ENCODE peak calls at places on chromosomes 2 and 18, in six cellular contexts. I is Peyer's patch, W is lower lobe of right lung, O is upper lobe of right lung, D is trophoblast cell, Q is body of pancreas. M is an unnamed sample. For H3K36me3 and H3K4me1, the result is how much of the 10 kb centered on the place peaks cover.

GRCh38 chr2:98647636-98648035 is 39.2 kb downstream of the UNC50 start:
- DNase-seq in I (no peak), W (no peak), O (no peak), D (peak), Q (no peak), M (no peak)

GRCh38 chr2:137770161-137770560 is 194.1 kb upstream of the HNMT start:
- DNase-seq in I (no peak), W (no peak), O (no peak), D (no peak), Q (no peak), M (no peak)

GRCh38 chr2:27379840-27380625 is 501 bp downstream of the ZNF513 start:
- DNase-seq in I (peak), W (peak), O (peak), D (peak), Q (peak), M (peak)

GRCh38 chr2:105741617-105742016 is 3.1 kb upstream of the NCK2 start:
- DNase-seq in I (no peak), W (no peak), O (no peak), D (no peak), Q (no peak), M (no peak)

GRCh38 chr2:72979896-72980295 is 62.6 kb downstream of the EMX1 start:
- DNase-seq in I (no peak), W (peak), O (no peak), D (no peak), Q (no peak), M (peak)

GRCh38 chr2:162106146-162106551 is 32.1 kb upstream of the DPP4 start:
- DNase-seq in I (no peak), W (no peak), O (no peak), D (no peak), Q (no peak), M (no peak)

GRCh38 chr2:179106342-179107178 is 56.6 kb upstream of the CCDC141 start:
- DNase-seq in I (no peak), W (no peak), O (no peak), D (peak), Q (peak), M (no peak)

GRCh38 chr2:159903404-159904126 is 105.6 kb upstream of the CD302 start:
- DNase-seq in I (peak), W (peak), O (no peak), D (no peak), Q (no peak), M (peak)

GRCh38 chr18:26442139-26442538 is 106.2 kb downstream of the KCTD1 start:
- DNase-seq in I (no peak), W (no peak), O (no peak), D (no peak), Q (no peak), M (no peak)

GRCh38 chr2:134782107-134782506 is 56.3 kb upstream of the ACMSD start:
- DNase-seq in I (no peak), W (no peak), O (no peak), D (no peak), Q (no peak), M (no peak)

GRCh38 chr2:157336137-157336721 is 10.6 kb upstream of the ERMN start:
- DNase-seq in I (no peak), W (no peak), O (no peak), D (peak), Q (peak), M (no peak)

GRCh38 chr2:5453648-5454390 is 238.4 kb upstream of the SOX11 start:
- DNase-seq in I (no peak), W (no peak), O (no peak), D (no peak), Q (no peak), M (no peak)

GRCh38 chr2:150570712-150571111 is 83.2 kb upstream of the RND3 start:
- DNase-seq in I (no peak), W (no peak), O (no peak), D (peak), Q (no peak), M (no peak)

GRCh38 chr18:77106331-77106730 is 26.3 kb downstream of the MBP start:
- DNase-seq in I (no peak), W (no peak), O (peak), D (no peak), Q (no peak), M (no peak)

GRCh38 chr2:19774788-19775156 is 127.0 kb downstream of the TTC32 start:
- DNase-seq in I (no peak), W (no peak), O (no peak), D (no peak), Q (no peak), M (no peak)

GRCh38 chr2:191555092-191555742 is 122.7 kb upstream of the NABP1 start:
- DNase-seq in I (peak), W (peak), O (peak), D (peak), Q (peak), M (peak)

GRCh38 chr2:133198678-133199077 is 369.6 kb downstream of the NCKAP5 start:
- DNase-seq in I (no peak), W (no peak), O (no peak), D (no peak), Q (no peak), M (no peak)

GRCh38 chr2:152335016-152335850 is at the start of gene FMNL2:
- DNase-seq in I (peak), W (peak), O (peak), D (peak), Q (peak), M (peak)

DNA sequence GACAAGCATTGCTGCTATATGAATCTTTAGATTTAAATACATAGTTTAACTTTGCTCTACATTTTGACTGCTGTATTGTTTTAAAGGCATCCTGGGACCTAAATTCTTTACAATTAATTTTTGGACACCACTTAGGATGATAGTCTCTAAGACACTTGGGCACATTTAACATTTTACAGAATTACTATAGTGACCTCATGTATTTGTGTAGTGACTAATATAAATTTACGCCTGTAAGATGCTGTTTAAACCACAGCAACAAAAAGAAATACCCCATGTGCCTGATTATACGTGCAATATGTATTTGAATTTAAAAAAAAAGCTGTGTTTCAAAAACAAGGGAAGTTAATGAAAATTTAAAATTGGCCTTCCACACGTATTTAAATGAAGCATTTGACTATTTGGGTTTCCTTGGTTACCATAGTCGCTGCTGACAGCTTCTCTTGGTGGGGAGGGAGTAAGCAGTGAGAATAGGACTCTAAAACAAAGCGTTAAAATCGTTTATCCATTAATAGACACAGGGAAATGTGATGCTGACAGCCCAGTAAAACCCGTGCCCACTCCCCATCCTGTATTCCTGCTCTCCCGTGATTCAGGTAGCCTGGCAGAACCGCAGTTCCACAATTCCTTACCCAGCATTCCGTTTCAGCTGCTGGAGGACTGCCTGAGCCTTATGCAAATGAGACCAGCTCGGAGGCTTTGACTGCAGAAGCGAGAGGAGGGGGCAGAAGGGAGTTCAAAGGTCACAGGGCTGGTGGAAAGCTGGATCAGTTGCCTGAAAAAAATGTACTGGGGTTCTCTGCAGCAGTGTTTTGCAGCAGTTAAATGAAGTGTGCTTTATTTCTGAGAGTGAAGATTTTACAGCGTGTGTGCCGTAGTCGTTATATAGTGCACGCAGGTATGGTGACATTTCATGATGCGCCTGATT is 104.3 kb downstream of the CSRNP3 start:
- DNase-seq in I (peak), W (peak), O (peak), D (peak), Q (peak), M (no peak)
- H3K36me3 ChIP-seq in I (under half), W (under half), O (under half), D (under half), Q (under half), M (under half)

GRCh38 chr2:63822478-63822877 is 19.2 kb upstream of the UGP2 start:
- DNase-seq in I (no peak), W (no peak), O (no peak), D (no peak), Q (no peak), M (no peak)

GRCh38 chr2:63831176-63831575 is 10.5 kb upstream of the UGP2 start:
- DNase-seq in I (no peak), W (no peak), O (no peak), D (no peak), Q (no peak), M (no peak)

DNA sequence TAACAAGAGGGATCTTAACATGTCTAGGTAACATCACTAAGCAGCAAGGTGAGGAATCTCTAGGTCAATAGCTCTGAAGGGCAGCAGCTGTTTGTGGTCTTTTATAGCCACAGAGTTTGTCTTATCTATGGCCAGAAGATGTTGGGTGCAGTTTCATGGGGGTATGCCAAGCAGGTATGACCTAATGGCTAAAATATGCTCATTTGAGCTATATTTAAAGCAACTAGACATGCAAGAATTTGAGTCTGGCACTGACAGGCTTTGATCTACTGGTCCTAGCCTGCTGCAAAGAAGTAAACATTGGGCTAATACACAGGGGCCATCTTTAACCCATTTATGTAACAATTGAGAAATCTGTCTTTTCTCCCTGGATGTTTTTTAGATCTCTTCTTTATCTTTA is 13.9 kb upstream of the UGP2 start:
- DNase-seq in I (no peak), W (no peak), O (no peak), D (peak), Q (no peak), M (no peak)
- H3K4me1 ChIP-seq in I (under half), W (under half), O (under half), D (under half), Q (under half), M (under half)

GRCh38 chr2:82857952-82858351 is 1601.1 kb downstream of the SUCLG1 start:
- DNase-seq in I (no peak), W (no peak), O (no peak), D (no peak), Q (no peak), M (no peak)

GRCh38 chr2:82853299-82853698 is 1605.8 kb downstream of the SUCLG1 start:
- DNase-seq in I (no peak), W (no peak), O (no peak), D (no peak), Q (no peak), M (no peak)

GRCh38 chr2:82848285-82848684 is 1610.8 kb downstream of the SUCLG1 start:
- DNase-seq in I (no peak), W (no peak), O (no peak), D (no peak), Q (no peak), M (no peak)

GRCh38 chr2:82852787-82853186 is 1606.3 kb downstream of the SUCLG1 start:
- DNase-seq in I (no peak), W (no peak), O (no peak), D (no peak), Q (no peak), M (no peak)
- H3K4me3 ChIP-seq in I (no peak), W (no peak), O (no peak), D (no peak), Q (no peak), M (no peak)

GRCh38 chr18:13043066-13043465 is 51.9 kb downstream of the CEP192 start:
- DNase-seq in I (no peak), W (no peak), O (no peak), D (no peak), Q (no peak), M (no peak)
- H3K36me3 ChIP-seq in I (under half), W (under half), O (under half), D (under half), Q (under half), M (under half)

GRCh38 chr2:11680901-11681721 is 11.1 kb upstream of the NTSR2 start:
- DNase-seq in I (peak), W (no peak), O (no peak), D (no peak), Q (peak), M (no peak)

GRCh38 chr2:11679491-11680130 is 9.6 kb upstream of the NTSR2 start:
- DNase-seq in I (peak), W (no peak), O (no peak), D (no peak), Q (peak), M (no peak)

GRCh38 chr2:11681722-11682589 is 12.0 kb upstream of the NTSR2 start:
- DNase-seq in I (no peak), W (no peak), O (no peak), D (peak), Q (peak), M (no peak)

GRCh38 chr2:11679016-11679415 is 9.0 kb upstream of the NTSR2 start:
- DNase-seq in I (peak), W (no peak), O (peak), D (no peak), Q (no peak), M (no peak)

GRCh38 chr2:11680181-11680900 is 10.3 kb upstream of the NTSR2 start:
- DNase-seq in I (peak), W (no peak), O (no peak), D (no peak), Q (peak), M (no peak)
- H3K4me1 ChIP-seq in I (under half), W (under half), O (under half), D (under half), Q (under half), M (under half)

GRCh38 chr2:15931950-15932349 is 8.4 kb upstream of the MYCN start:
- DNase-seq in I (no peak), W (no peak), O (no peak), D (no peak), Q (no peak), M (no peak)

GRCh38 chr2:15932394-15933183 is 7.8 kb upstream of the MYCN start:
- DNase-seq in I (no peak), W (no peak), O (no peak), D (peak), Q (no peak), M (no peak)

GRCh38 chr2:15931514-15931870 is 8.9 kb upstream of the MYCN start:
- DNase-seq in I (no peak), W (no peak), O (no peak), D (no peak), Q (no peak), M (no peak)

GRCh38 chr2:15934291-15934945 is 5.9 kb upstream of the MYCN start:
- DNase-seq in I (no peak), W (no peak), O (no peak), D (no peak), Q (no peak), M (no peak)

GRCh38 chr2:15933184-15933845 is 7.0 kb upstream of the MYCN start:
- DNase-seq in I (no peak), W (no peak), O (no peak), D (peak), Q (no peak), M (no peak)
- H3K4me3 ChIP-seq in I (no peak), W (no peak), O (no peak), D (no peak), Q (no peak), M (no peak)

GRCh38 chr2:86679036-86679435 is 41.1 kb upstream of the RMND5A start:
- DNase-seq in I (no peak), W (no peak), O (no peak), D (no peak), Q (no peak), M (no peak)
- H3K36me3 ChIP-seq in I (under half), W (under half), O (under half), D (under half), Q (under half), M (under half)

DNA sequence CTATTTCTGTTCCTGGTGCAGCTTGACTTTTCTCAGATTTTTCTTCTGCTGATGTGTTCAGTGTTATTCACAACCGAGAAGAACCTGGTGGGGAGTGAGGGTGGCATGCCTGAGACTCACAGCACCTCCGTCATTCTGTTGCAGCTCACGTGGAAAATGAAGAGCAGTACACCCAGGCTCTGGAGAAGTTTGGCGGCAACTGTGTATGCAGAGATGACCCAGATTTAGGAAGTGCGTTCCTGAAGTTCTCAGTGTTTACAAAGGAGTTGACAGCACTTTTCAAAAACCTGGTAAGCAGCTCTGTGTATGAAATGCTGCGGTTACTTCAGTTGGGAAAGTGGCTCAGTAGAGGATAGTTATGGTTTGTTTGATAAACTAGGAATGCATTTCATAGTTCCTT is 90.5 kb downstream of the ASAP2 start:
- DNase-seq in I (no peak), W (no peak), O (no peak), D (no peak), Q (no peak), M (no peak)
- H3K4me1 ChIP-seq in I (under half), W (under half), O (under half), D (under half), Q (under half), M (under half)

M was measured in aorta.